ENCODE peak calls at places on chromosomes 16 and 17, in seven cellular contexts. R is progenitor cell of endocrine pancreas; X is left colon; P is activated CD8-positive, alpha-beta T cell treated with anti-CD3 and anti-CD28 coated beads, Interleukin-2, amount 10 ng/mL, durations not matched to agents 7 days and 5 days; C is hypothalamus; M is NCI-H1092 treated with DMSO at 0.1 percent for 48 hours; A is mammary epithelial cell. W is an unnamed sample.

GRCh38 chr16:4415538-4416199 is 727 bp downstream of the CORO7 start:
- DNase-seq in X (peak; percentile 73), M (peak; percentile 33), C (no peak), R (no peak), A (no peak), P (peak; percentile 79), W (peak; percentile 66)

GRCh38 chr16:75486014-75486404 is 9.2 kb downstream of the CHST6 start:
- DNase-seq in M (no peak), X (peak; percentile 74), R (no peak), P (no peak), A (peak; percentile 99), C (no peak), W (peak; percentile 85)

GRCh38 chr16:24975428-24975889 is 39.7 kb downstream of the ARHGAP17 start:
- DNase-seq in X (no peak), M (no peak), P (no peak), R (no peak), C (no peak), A (peak; percentile 70), W (no peak)

GRCh38 chr17:6105608-6106007 is 35.4 kb downstream of the WSCD1 start:
- DNase-seq in R (no peak), P (no peak), M (no peak), C (no peak), X (no peak), A (no peak), W (no peak)

GRCh38 chr16:4524571-4524970 is 14.0 kb downstream of the CDIP1 start:
- DNase-seq in A (no peak), M (no peak), X (no peak), R (no peak), P (no peak), C (no peak), W (peak; percentile 55)

GRCh38 chr16:72666267-72666666 is 381.7 kb downstream of the ZFHX3 start:
- DNase-seq in M (no peak), R (no peak), C (no peak), X (no peak), A (no peak), P (no peak), W (no peak)

GRCh38 chr16:1800703-1801102 is 7.2 kb upstream of the IGFALS start:
- DNase-seq in A (no peak), M (no peak), P (no peak), R (no peak), X (no peak), C (no peak), W (no peak)

GRCh38 chr17:80260791-80261158 is at the start of gene RNF213:
- DNase-seq in P (peak; percentile 68), A (no peak), X (peak; percentile 57), M (peak; percentile 17), C (no peak), R (peak; percentile 46), W (peak; percentile 68)

GRCh38 chr16:87058728-87059250 is 258.4 kb downstream of the C16orf95 start:
- DNase-seq in M (no peak), C (no peak), R (no peak), X (no peak), A (no peak), P (no peak), W (no peak)

GRCh38 chr17:76657505-76658386 is 14.2 kb upstream of the ST6GALNAC1 start:
- DNase-seq in R (no peak), A (no peak), C (no peak), X (peak; percentile 42), P (no peak), M (no peak), W (peak; percentile 70)

GRCh38 chr16:85278851-85279250 is 166.6 kb upstream of the CIBAR2 start:
- DNase-seq in R (no peak), C (no peak), P (no peak), M (no peak), A (no peak), X (no peak), W (no peak)

GRCh38 chr17:76410328-76410965 is 26.0 kb downstream of the SPHK1 start:
- DNase-seq in X (no peak), C (no peak), R (no peak), P (no peak), M (no peak), A (no peak), W (no peak)

GRCh38 chr17:35257080-35257701 is 14.3 kb downstream of the SLFN5 start:
- DNase-seq in R (no peak), A (peak; percentile 88), M (peak; percentile 38), X (peak; percentile 45), P (no peak), C (no peak), W (peak; percentile 71)

GRCh38 chr16:58421029-58421428 is 28.8 kb downstream of the GINS3 start:
- DNase-seq in R (no peak), X (no peak), M (no peak), C (no peak), P (no peak), A (no peak), W (no peak)

GRCh38 chr17:65394811-65395472 is 166.5 kb downstream of the AXIN2 start:
- DNase-seq in R (no peak), C (no peak), X (no peak), A (no peak), P (no peak), M (no peak), W (no peak)

GRCh38 chr16:5498562-5498961 is 401.0 kb upstream of the EEF2KMT start:
- DNase-seq in A (no peak), X (no peak), C (no peak), R (no peak), P (no peak), M (no peak), W (no peak)

GRCh38 chr17:1765576-1765975 is 3.7 kb downstream of the SERPINF1 start:
- DNase-seq in P (no peak), A (no peak), X (no peak), C (no peak), R (no peak), M (no peak), W (no peak)